ENCODE peak calls at places on chromosome 3, in four cellular contexts. T is HepG2, V is mesenchymal stem cell, S is NT2/D1. L is an unnamed sample. For H3K27me3, the result is how much of the 10 kb centered on the place peaks cover.

GRCh38 chr3:80285370-80285769 is 517.6 kb upstream of the ROBO1 start:
- DNase-seq in T (no peak), V (no peak), S (no peak), L (peak)

GRCh38 chr3:12139111-12139511 is 19.6 kb downstream of the TIMP4 start:
- DNase-seq in T (peak), V (peak), S (peak), L (no peak)

GRCh38 chr3:107271787-107272387 is 105.4 kb upstream of the CCDC54 start:
- DNase-seq in T (peak), V (peak), S (no peak), L (peak)

GRCh38 chr3:157335677-157336076 is 101.0 kb upstream of the PTX3 start:
- DNase-seq in T (no peak), V (peak), S (peak), L (no peak)

GRCh38 chr3:59127071-59127470 is 77.2 kb upstream of the CFAP20DC start:
- DNase-seq in T (no peak), V (peak), S (no peak), L (peak)

GRCh38 chr3:94069242-94069813 is 6.5 kb downstream of the NSUN3 start:
- DNase-seq in T (peak), V (peak), S (no peak), L (no peak)

GRCh38 chr3:25573386-25574171 is 91.1 kb downstream of the TOP2B start:
- DNase-seq in T (no peak), V (peak), S (no peak), L (no peak)

GRCh38 chr3:116028157-116028556 is 404.8 kb downstream of the GAP43 start:
- DNase-seq in T (no peak), V (no peak), S (no peak), L (no peak)

GRCh38 chr3:29852767-29853166 is 571.9 kb downstream of the RBMS3 start:
- DNase-seq in T (no peak), V (no peak), S (no peak), L (no peak)

GRCh38 chr3:127483902-127484591 is 106.5 kb downstream of the TPRA1 start:
- DNase-seq in T (no peak), V (no peak), S (no peak), L (no peak)

GRCh38 chr3:30448946-30449686 is 157.3 kb upstream of the TGFBR2 start:
- DNase-seq in T (no peak), V (no peak), S (no peak), L (no peak)

GRCh38 chr3:188788621-188789081 is 383.1 kb upstream of the TPRG1 start:
- DNase-seq in T (no peak), V (peak), S (no peak), L (peak)

GRCh38 chr3:40779039-40779438 is 254.3 kb downstream of the ZNF621 start:
- DNase-seq in T (no peak), V (no peak), S (no peak), L (no peak)

GRCh38 chr3:52455283-52456168 is at the start of gene NISCH:
- DNase-seq in T (peak), V (peak), S (peak), L (peak)

GRCh38 chr3:185558395-185558794 is 6.0 kb upstream of the LIPH start:
- DNase-seq in T (peak), V (no peak), S (no peak), L (peak)

GRCh38 chr3:160225181-160226025 is at the start of gene C3orf80:
- DNase-seq in T (peak), V (peak), S (peak), L (peak)

GRCh38 chr3:177106184-177106583 is 91.1 kb downstream of the TBL1XR1 start:
- DNase-seq in T (no peak), V (no peak), S (no peak), L (no peak)

GRCh38 chr3:27686642-27687041 is 35.5 kb downstream of the EOMES start:
- DNase-seq in T (no peak), V (no peak), S (no peak), L (peak)

GRCh38 chr3:168964736-168965135 is 698.8 kb downstream of the MECOM start:
- DNase-seq in T (no peak), V (no peak), S (no peak), L (no peak)

GRCh38 chr3:142958707-142959106 is 4.8 kb downstream of the PAQR9 start:
- DNase-seq in T (no peak), V (no peak), S (no peak), L (peak)

GRCh38 chr3:169344465-169344864 is 319.0 kb downstream of the MECOM start:
- DNase-seq in T (no peak), V (no peak), S (no peak), L (peak)

GRCh38 chr3:127053979-127054378 is 71.1 kb downstream of the PLXNA1 start:
- DNase-seq in T (no peak), V (no peak), S (no peak), L (no peak)

GRCh38 chr3:14805946-14806537 is 12.7 kb upstream of the FGD5 start:
- DNase-seq in T (no peak), V (no peak), S (no peak), L (no peak)

GRCh38 chr3:14808502-14809266 is 10.1 kb upstream of the FGD5 start:
- DNase-seq in T (no peak), V (no peak), S (no peak), L (no peak)

GRCh38 chr3:14804835-14805780 is 13.7 kb upstream of the FGD5 start:
- DNase-seq in T (peak), V (no peak), S (no peak), L (peak)

GRCh38 chr3:14808025-14808424 is 10.7 kb upstream of the FGD5 start:
- DNase-seq in T (no peak), V (no peak), S (no peak), L (no peak)

DNA sequence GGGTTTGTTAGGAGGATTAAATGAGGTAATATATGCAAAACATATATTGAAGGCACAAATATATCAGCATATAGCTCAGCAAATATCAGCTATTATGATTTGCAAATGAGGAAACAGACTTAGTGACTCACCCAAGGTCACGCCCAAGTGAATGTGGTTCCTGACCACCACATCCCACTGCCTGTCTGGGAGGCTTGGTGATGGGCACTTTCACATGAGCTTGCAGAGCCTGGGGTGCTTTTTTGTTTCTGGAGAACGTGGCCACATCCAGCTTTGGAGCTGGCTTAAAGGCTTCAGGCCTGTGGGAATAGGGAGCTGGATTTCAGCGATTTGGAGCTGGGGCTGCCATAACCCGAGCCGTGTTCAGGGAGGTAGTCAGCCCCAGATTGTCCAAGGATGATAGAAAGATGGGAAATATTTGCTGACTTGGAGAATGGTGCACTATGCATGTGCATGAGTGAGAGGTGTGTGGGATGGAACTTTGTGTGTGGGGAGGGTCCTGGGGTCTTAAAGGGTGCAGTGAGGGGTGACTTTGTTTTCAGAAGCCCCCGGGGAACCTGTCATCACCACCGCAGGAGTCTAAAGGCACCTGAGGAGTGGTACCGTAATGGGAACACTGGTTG is 12.0 kb upstream of the FGD5 start:
- DNase-seq in T (no peak), V (no peak), S (no peak), L (peak)
- H3K27me3 ChIP-seq in T (under half), V (half or more), S (under half), L (under half)

GRCh38 chr3:72382460-72382859 is 465.8 kb downstream of the SHQ1 start:
- DNase-seq in T (no peak), V (no peak), S (no peak), L (no peak)
- H3K9ac ChIP-seq in T (no peak), V (no peak), S (no peak), L (no peak)

GRCh38 chr3:72006631-72007556 is 221.9 kb upstream of the PROK2 start:
- DNase-seq in T (no peak), V (no peak), S (no peak), L (no peak)

GRCh38 chr3:72004749-72005292 is 219.9 kb upstream of the PROK2 start:
- DNase-seq in T (no peak), V (no peak), S (no peak), L (peak)

GRCh38 chr3:72008226-72008996 is 223.5 kb upstream of the PROK2 start:
- DNase-seq in T (no peak), V (peak), S (no peak), L (peak)

GRCh38 chr3:72001758-72002157 is 216.8 kb upstream of the PROK2 start:
- DNase-seq in T (no peak), V (no peak), S (no peak), L (no peak)

DNA sequence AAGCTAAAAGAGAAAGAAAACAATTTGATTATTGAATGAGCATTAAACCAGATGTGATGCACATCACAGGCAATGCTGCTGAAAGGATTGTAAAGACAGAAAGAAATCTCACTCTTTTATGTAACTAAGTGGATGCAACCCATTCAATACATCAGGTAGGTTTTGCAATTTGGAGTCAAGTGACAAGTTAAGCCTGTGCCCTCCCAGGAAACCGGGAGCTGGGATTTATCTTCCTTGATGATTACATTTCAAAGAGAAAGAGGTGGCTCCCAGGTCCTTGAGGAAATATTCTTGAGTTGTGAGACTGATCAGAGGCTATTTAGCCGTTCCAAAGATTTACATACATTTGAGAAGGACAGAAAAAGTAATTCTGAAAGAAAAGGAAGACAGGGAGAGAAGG is 219.0 kb upstream of the PROK2 start:
- DNase-seq in T (no peak), V (no peak), S (no peak), L (no peak)
- H3K27me3 ChIP-seq in T (under half), V (under half), S (under half), L (under half)

GRCh38 chr3:125151916-125152315 is 60.6 kb downstream of the SLC12A8 start:
- DNase-seq in T (no peak), V (no peak), S (no peak), L (no peak)

GRCh38 chr3:125149462-125149861 is 63.1 kb downstream of the SLC12A8 start:
- DNase-seq in T (no peak), V (no peak), S (no peak), L (no peak)

GRCh38 chr3:125148836-125149235 is 63.7 kb downstream of the SLC12A8 start:
- DNase-seq in T (no peak), V (no peak), S (no peak), L (no peak)

GRCh38 chr3:125151437-125151806 is 61.1 kb downstream of the SLC12A8 start:
- DNase-seq in T (no peak), V (no peak), S (no peak), L (no peak)

DNA sequence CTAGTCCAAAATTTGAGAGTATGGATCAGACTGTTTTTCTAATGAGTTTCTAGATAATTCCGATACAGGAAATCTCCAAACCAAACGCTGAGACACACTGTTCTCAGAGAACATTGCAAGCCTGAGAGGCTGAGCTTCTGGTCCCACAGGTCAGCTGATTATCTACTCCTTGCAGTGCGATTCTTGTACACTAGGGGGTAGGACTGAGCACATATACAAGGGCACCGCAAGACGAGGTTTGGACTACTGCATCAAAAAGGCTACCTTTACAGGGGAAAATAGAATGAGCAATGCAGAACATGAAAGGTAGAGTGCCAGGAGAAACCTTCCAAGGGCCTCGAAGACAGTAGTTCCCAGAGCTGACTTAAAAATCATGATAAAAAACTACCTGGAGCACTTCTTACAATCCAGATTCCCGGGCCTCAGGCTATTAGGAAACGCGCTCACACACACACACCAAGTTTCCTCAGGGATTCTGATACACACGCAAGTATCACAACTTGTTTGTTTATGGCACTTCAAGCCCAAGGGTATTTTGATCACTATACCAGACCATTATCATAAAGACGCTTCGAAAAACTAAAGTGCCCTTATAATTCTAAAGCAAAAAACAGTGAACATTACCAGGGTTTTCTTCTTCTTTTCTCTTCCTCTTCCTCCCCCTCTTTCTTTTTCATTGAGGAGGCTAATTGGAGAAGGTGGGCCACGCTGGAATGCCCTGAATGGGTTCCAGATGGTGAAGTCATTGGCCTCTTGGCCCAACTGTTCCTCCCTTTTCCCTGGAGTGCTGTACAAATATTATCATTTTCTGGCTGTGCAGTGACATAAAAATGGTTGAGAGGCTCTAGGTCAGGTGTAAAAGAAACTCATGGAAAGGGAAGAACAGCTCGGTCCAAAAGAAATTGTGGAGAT is 61.8 kb downstream of the SLC12A8 start:
- DNase-seq in T (peak), V (no peak), S (no peak), L (no peak)
- H3K9ac ChIP-seq in T (no peak), V (peak), S (no peak), L (no peak)